ENCODE peak calls at places on chromosomes 11 and 22, in six cellular contexts. O is esophagus squamous epithelium, S is ovary, D is A549, K is tibial nerve, F is uterus. C is an unnamed sample.

GRCh38 chr22:50683086-50683993 is 10.7 kb downstream of the SHANK3 start:
- DNase-seq in O (no peak), S (no peak), D (no peak), K (no peak), F (no peak), C (no peak)

GRCh38 chr11:4511846-4512245 is 29.4 kb downstream of the OR52K1 start:
- DNase-seq in O (no peak), S (peak; percentile 26), D (no peak), K (no peak), F (no peak), C (no peak)

GRCh38 chr11:68798221-68798813 is 43.4 kb downstream of the CPT1A start:
- DNase-seq in O (no peak), S (no peak), D (no peak), K (peak; percentile 35), F (no peak), C (no peak)

GRCh38 chr11:118215262-118215661 is 9.5 kb downstream of the JAML start:
- DNase-seq in O (no peak), S (no peak), D (no peak), K (no peak), F (no peak), C (no peak)

GRCh38 chr22:40247976-40248375 is 70.3 kb downstream of the TNRC6B start:
- DNase-seq in O (no peak), S (no peak), D (no peak), K (no peak), F (no peak), C (no peak)

GRCh38 chr11:73189723-73190556 is 28.1 kb upstream of the P2RY2 start:
- DNase-seq in O (no peak), S (no peak), D (no peak), K (no peak), F (no peak), C (no peak)

GRCh38 chr22:18994780-18995711 is 59.0 kb upstream of the PRODH start:
- DNase-seq in O (no peak), S (no peak), D (peak; percentile 43), K (no peak), F (no peak), C (no peak)

GRCh38 chr11:34192481-34193401 is 87.3 kb downstream of the NAT10 start:
- DNase-seq in O (no peak), S (peak; percentile 48), D (peak; percentile 52), K (peak; percentile 57), F (peak; percentile 80), C (peak; percentile 70)

GRCh38 chr11:11580831-11581492 is 40.8 kb downstream of the GALNT18 start:
- DNase-seq in O (no peak), S (no peak), D (no peak), K (no peak), F (no peak), C (peak; percentile 43)

GRCh38 chr22:49564666-49565515 is 262.8 kb downstream of the BRD1 start:
- DNase-seq in O (no peak), S (no peak), D (no peak), K (no peak), F (peak; percentile 1), C (no peak)

GRCh38 chr22:39254789-39255298 is 10.1 kb upstream of the PDGFB start:
- DNase-seq in O (no peak), S (no peak), D (peak; percentile 48), K (no peak), F (no peak), C (peak; percentile 61)

GRCh38 chr22:17257578-17257977 is 38.3 kb upstream of the ADA2 start:
- DNase-seq in O (no peak), S (no peak), D (no peak), K (no peak), F (no peak), C (no peak)

GRCh38 chr11:15725246-15725645 is 610.5 kb downstream of the INSC start:
- DNase-seq in O (no peak), S (no peak), D (no peak), K (no peak), F (no peak), C (no peak)

GRCh38 chr11:45662665-45663485 is 2.5 kb downstream of the CHST1 start:
- DNase-seq in O (no peak), S (no peak), D (peak; percentile 72), K (no peak), F (no peak), C (no peak)

GRCh38 chr11:64286801-64287159 is 1.1 kb downstream of the GPR137 start:
- DNase-seq in O (no peak), S (no peak), D (no peak), K (no peak), F (no peak), C (no peak)

GRCh38 chr11:1690167-1691026 is 6.6 kb upstream of the KRTAP5-6 start:
- DNase-seq in O (no peak), S (no peak), D (no peak), K (no peak), F (no peak), C (no peak)

GRCh38 chr11:1691878-1692707 is 4.9 kb upstream of the KRTAP5-6 start:
- DNase-seq in O (no peak), S (no peak), D (no peak), K (no peak), F (no peak), C (no peak)

GRCh38 chr11:1693327-1694063 is 3.5 kb upstream of the KRTAP5-6 start:
- DNase-seq in O (no peak), S (peak; percentile 50), D (peak; percentile 82), K (peak; percentile 72), F (peak; percentile 78), C (peak; percentile 77)

GRCh38 chr11:1692708-1693326 is 4.2 kb upstream of the KRTAP5-6 start:
- DNase-seq in O (no peak), S (no peak), D (no peak), K (no peak), F (no peak), C (no peak)

GRCh38 chr11:1691027-1691877 is 5.7 kb upstream of the KRTAP5-6 start:
- DNase-seq in O (no peak), S (no peak), D (no peak), K (no peak), F (no peak), C (no peak)
- TF ChIP-seq POLR2A in O (no peak), S (no peak), D (no peak), K (no peak), F (no peak), C (no peak)

GRCh38 chr11:58391879-58392278 is 14.8 kb downstream of the OR5B3 start:
- DNase-seq in O (no peak), S (no peak), D (no peak), K (no peak), F (no peak), C (no peak)

GRCh38 chr11:58390551-58391063 is 16.1 kb downstream of the OR5B3 start:
- DNase-seq in O (no peak), S (no peak), D (no peak), K (no peak), F (no peak), C (no peak)

GRCh38 chr11:58394195-58394594 is 12.5 kb downstream of the OR5B3 start:
- DNase-seq in O (no peak), S (no peak), D (no peak), K (no peak), F (no peak), C (no peak)

GRCh38 chr11:58392741-58393140 is 13.9 kb downstream of the OR5B3 start:
- DNase-seq in O (no peak), S (no peak), D (no peak), K (no peak), F (no peak), C (no peak)

DNA sequence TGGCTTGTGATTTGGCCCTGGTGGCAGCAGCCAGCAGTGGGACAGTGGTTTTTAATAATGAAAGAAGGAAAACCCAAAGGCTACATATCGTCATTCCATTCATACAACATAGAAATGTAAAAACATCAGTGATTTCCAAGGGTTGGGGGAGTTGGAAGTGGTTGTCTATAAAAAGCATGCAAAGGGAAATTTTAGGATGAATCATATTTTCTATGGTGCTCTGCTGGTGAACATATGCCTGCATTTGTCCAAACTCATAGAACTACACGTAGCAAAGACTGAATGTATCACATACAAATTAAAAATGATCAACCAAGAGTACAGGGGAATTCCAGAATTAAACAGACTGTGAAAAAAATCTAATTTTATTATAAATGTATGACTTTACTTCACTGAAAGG is 11.1 kb downstream of the OR5B3 start:
- DNase-seq in O (no peak), S (no peak), D (no peak), K (no peak), F (no peak), C (no peak)
- H3K4me1 ChIP-seq in O (no peaks in the 10 kb centered on the region), S (no peaks in the 10 kb centered on the region), D (no peaks in the 10 kb centered on the region), K (peaks cover 4% of the 10 kb centered on the region), F (no peaks in the 10 kb centered on the region), C (no peaks in the 10 kb centered on the region)

DNA sequence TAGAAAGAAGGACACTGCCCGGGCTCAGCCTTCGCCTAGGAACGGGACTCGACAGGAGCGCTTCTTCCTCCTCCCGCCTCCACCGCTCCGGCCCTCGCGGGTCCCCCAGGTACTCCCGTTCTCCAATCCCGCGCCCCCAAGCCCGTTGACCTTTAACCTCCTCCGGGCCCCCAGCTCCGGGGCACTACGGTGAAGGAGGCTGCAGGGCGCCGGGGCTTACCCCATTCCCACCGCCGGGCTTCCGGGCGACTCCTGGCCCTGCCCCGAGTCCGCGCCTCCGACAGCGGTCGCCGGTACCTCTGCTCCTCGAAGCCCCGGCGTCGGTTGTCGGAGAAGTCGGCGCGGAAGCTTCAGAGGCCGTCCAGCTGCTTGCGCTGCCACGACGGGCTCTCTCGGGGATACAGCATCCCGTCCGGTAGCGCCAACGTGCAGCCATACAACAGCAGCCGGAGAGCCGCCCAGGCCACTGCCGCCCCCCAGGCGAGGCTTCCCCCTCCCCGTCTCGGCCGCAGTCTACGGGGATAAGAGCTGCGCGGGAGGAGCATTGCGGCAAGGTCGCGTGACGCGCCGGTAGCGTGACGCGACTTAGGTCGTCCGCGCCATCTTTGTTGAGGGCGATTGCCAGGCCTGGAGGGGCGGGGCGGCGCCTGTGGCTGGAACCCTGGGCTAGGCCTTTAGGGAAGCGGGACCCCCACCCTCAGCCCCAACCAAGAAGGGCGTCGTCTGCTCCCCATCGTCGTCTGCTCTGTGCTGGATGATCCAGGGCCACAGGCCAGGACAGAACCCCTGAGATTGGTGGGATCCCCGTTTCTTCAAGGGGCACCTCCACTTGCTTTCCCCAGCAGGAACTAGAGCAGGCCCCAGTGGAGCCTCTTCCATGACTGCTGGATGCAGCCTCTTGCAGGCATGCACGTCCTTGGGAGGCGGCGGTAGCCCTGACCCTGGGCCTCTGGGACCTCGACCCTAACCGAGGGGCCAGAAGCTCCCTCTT is 26.3 kb downstream of the RGL4 start:
- DNase-seq in O (no peak), S (peak; percentile 88), D (peak; percentile 88), K (peak; percentile 80), F (peak; percentile 83), C (peak; percentile 87)
- TF ChIP-seq POLR2A in O (no peak), S (peak; percentile 68), D (peak; percentile 89), K (peak; percentile 73), F (peak; percentile 70), C (no peak)

DNA sequence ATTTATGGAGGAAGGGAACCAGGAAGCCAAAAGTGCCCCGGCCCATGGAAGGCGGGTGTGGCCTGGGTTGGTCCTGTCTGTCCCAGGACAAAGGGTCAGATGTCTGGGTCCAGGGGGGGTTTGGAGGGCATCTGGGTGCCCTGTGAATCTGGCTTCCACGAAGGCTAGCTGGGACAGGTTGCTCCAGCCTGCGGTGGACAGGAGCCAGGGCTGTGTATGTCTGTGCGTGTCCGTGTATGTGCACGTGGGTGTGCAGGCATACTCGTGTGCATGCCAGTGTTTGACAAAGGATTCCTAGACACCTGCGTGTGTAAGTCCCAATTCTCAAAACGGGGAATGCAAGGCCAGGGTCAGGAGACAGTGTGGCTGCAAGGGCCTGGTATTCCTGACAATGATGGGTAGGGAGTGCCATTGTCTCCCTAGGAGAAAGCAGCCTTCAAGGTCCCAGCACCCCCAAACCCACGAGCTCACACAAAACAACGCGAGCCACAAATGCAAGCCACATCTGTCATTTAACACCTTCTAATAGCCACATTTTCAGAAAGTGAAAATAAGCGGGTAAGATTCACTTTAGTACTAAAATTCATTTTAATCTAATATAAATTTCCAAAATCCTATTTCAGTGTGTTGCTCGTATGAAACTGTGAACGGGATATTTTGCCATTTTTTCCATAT is 78.4 kb upstream of the WNT7B start:
- DNase-seq in O (no peak), S (peak; percentile 62), D (no peak), K (no peak), F (peak; percentile 47), C (no peak)
- H3K4me1 ChIP-seq in O (peaks cover 73% of the 10 kb centered on the region), S (peaks cover 33% of the 10 kb centered on the region), D (peaks cover 43% of the 10 kb centered on the region), K (peaks cover 86% of the 10 kb centered on the region), F (peaks cover 21% of the 10 kb centered on the region), C (peaks cover 88% of the 10 kb centered on the region)

C was measured in heart left ventricle.